ENCODE peak calls at places on chromosome 19, in seven cellular contexts. T is spleen, D is mammary epithelial cell, Y is heart left ventricle, M is fibroblast of villous mesenchyme, V is PC-3, R is A549. C is an unnamed sample.

GRCh38 chr19:11234486-11235075 is 4.8 kb upstream of the ANGPTL8 start:
- DNase-seq in R (no peak), T (no peak), D (no peak), V (peak), M (no peak), Y (no peak), C (no peak)

GRCh38 chr19:47507924-47508553 is 6.8 kb downstream of the NAPA start:
- DNase-seq in V (no peak), R (no peak), M (no peak), T (no peak), D (no peak), Y (no peak), C (no peak)

GRCh38 chr19:13693933-13694332 is 70.4 kb upstream of the MRI1 start:
- DNase-seq in R (no peak), M (no peak), T (no peak), D (no peak), Y (no peak), V (no peak), C (no peak)

GRCh38 chr19:15101479-15102082 is 5.6 kb upstream of the SYDE1 start:
- DNase-seq in Y (no peak), T (no peak), R (peak), M (peak), V (peak), D (peak), C (no peak)

GRCh38 chr19:29694669-29695627 is 20.1 kb downstream of the C19orf12 start:
- DNase-seq in T (peak), R (peak), V (peak), D (peak), M (peak), Y (peak), C (no peak)

GRCh38 chr19:48624067-48624594 is 4.8 kb downstream of the SPHK2 start:
- DNase-seq in D (peak), V (no peak), T (peak), R (peak), M (peak), Y (peak), C (peak)

GRCh38 chr19:42693760-42694350 is 46.4 kb downstream of the PSG3 start:
- DNase-seq in Y (no peak), D (peak), V (peak), M (peak), R (peak), T (no peak), C (no peak)

GRCh38 chr19:51724543-51724942 is 752 bp upstream of the HAS1 start:
- DNase-seq in M (no peak), D (no peak), R (no peak), V (no peak), T (no peak), Y (no peak), C (no peak)

GRCh38 chr19:27805848-27806247 is 1407.1 kb downstream of the UQCRFS1 start:
- DNase-seq in T (peak), R (no peak), D (no peak), M (no peak), V (no peak), Y (no peak), C (no peak)

GRCh38 chr19:48170817-48171347 is 402 bp downstream of the ZSWIM9 start:
- DNase-seq in Y (no peak), R (no peak), V (no peak), T (peak), M (no peak), D (peak), C (no peak)

GRCh38 chr19:45154064-45154827 is 6.5 kb downstream of the NKPD1 start:
- DNase-seq in M (peak), V (peak), R (peak), D (peak), Y (no peak), T (no peak), C (peak)

GRCh38 chr19:3612330-3612729 is 5.7 kb upstream of the TBXA2R start:
- DNase-seq in V (no peak), R (no peak), T (no peak), Y (no peak), D (no peak), M (no peak), C (no peak)

GRCh38 chr19:47168065-47168464 is 37.4 kb downstream of the SAE1 start:
- DNase-seq in V (no peak), D (no peak), T (peak), R (no peak), M (no peak), Y (no peak), C (no peak)

GRCh38 chr19:14952767-14953166 is 11.5 kb downstream of the OR7C2 start:
- DNase-seq in D (no peak), V (no peak), R (no peak), T (no peak), M (no peak), Y (no peak), C (no peak)

GRCh38 chr19:24069907-24070657 is 16.9 kb upstream of the ZNF254 start:
- DNase-seq in M (no peak), T (no peak), Y (no peak), D (peak), V (peak), R (no peak), C (no peak)

GRCh38 chr19:48354332-48354992 is 9.3 kb downstream of the TMEM143 start:
- DNase-seq in V (peak), D (no peak), T (no peak), M (no peak), Y (no peak), R (peak), C (no peak)

GRCh38 chr19:49422407-49423277 is 599 bp downstream of the PTH2 start:
- DNase-seq in R (peak), Y (peak), V (no peak), M (peak), D (peak), T (no peak), C (no peak)

GRCh38 chr19:31249217-31249616 is 100.0 kb downstream of the TSHZ3 start:
- DNase-seq in D (no peak), Y (no peak), V (no peak), T (no peak), M (no peak), R (peak), C (no peak)

GRCh38 chr19:49094505-49095482 is 9.5 kb downstream of the SNRNP70 start:
- DNase-seq in T (no peak), R (no peak), V (no peak), Y (peak), M (no peak), D (no peak), C (no peak)

GRCh38 chr19:3061214-3062161 is 807 bp downstream of the TLE5 start:
- DNase-seq in Y (peak), M (peak), D (no peak), V (no peak), T (peak), R (no peak), C (no peak)

GRCh38 chr19:47036233-47036651 is 12.2 kb downstream of the TMEM160 start:
- DNase-seq in Y (no peak), V (peak), D (no peak), T (peak), M (no peak), R (peak), C (no peak)

GRCh38 chr19:34484328-34484727 is 2.8 kb downstream of the WTIP start:
- DNase-seq in R (no peak), D (no peak), M (no peak), Y (peak), V (no peak), T (peak), C (no peak)

GRCh38 chr19:58407658-58408151 is 744 bp upstream of the ZNF584 start:
- DNase-seq in Y (no peak), D (no peak), V (no peak), R (no peak), M (peak), T (no peak), C (no peak)

GRCh38 chr19:48372904-48373303 is 8.7 kb downstream of the SYNGR4 start:
- DNase-seq in Y (no peak), R (peak), D (peak), T (no peak), V (peak), M (no peak), C (no peak)

GRCh38 chr19:16191216-16191908 is 6.2 kb downstream of the FAM32A start:
- DNase-seq in D (no peak), R (no peak), M (no peak), T (peak), Y (no peak), V (peak), C (no peak)

GRCh38 chr19:604355-604754 is 14.7 kb downstream of the HCN2 start:
- DNase-seq in R (peak), Y (no peak), V (no peak), T (no peak), M (no peak), D (no peak), C (no peak)

DNA sequence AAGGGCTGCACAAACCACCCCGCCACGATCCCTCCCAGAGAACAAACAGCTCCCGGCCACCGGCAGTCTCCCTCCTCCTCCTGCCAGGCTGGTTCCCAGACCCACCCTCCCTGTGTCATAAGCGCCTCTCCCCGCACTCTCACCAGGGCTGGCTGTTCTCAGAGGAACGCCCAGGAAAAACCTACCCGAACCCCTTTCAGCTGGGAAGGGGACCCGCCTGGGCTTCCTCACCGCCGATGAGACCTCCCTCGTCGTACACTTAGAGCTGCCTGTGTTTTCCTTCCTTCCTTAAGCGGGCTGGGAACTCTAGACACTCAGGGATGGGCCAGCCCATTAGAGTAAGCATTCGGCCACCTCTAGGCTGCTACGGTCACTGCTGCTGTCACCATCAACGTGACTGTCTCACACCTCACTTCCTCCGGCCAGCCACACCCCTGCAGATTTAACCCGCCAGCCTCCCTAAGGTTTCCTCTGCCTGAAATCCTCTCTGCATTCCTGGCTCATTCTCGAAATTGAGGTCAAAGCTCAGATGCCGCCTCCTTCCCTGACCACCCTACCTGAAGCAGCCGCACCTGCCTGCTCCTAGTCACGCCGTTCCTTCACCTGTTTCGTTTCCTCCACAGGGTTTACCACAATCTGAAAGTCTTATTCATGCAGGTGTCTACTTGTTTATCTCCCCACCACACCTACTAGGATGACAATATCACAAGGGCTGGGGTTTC is 6.3 kb upstream of the RDH13 start:
- DNase-seq in T (no peak), Y (peak), D (peak), V (peak), M (no peak), R (peak), C (no peak)
- H3K4me3 ChIP-seq in T (no peak), Y (peak), D (peak), V (peak), M (no peak), R (peak), C (no peak)

DNA sequence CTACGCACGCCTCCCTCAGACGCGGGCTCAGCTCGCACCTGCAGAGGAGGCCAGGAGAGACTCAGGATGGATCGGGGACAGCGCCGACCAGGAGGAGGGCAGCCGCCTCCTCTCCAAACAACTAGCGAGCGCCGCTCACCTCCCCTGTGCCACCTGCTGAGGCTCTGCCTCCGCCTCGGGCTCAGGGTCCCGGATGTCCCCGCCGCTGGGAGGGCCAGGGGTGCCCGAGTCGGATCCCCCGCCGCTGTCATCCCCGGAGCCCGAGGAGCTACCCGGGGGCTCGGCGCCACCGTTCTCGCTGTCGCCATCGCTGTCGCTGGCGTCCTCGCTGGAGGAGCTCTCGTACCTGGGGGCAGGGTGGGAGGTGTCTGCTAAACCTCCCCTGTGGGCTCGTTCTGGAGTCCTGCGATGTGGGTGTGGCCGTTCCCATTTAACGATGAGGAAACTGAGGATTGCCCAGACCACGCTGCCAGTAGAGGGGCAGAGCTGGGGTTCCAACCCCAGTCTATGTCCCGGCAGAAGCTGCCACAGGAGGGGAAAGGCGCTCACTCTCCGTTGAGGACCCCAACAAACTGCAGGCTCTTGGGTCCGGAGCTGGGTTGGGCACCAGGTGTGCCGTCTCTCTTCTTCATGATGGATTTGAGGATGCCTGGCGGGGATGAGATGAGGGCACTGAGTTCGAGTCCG is 9.1 kb downstream of the KANK3 start:
- DNase-seq in R (no peak), Y (no peak), V (no peak), T (peak), D (no peak), M (no peak), C (no peak)
- TF ChIP-seq CTCF in R (no peak), Y (no peak), V (no peak), T (no peak), D (no peak), M (no peak), C (no peak)

GRCh38 chr19:4802711-4803110 is 11.2 kb downstream of the FEM1A start:
- DNase-seq in D (no peak), M (no peak), R (no peak), Y (peak), V (no peak), T (no peak), C (no peak)
- H3K4me3 ChIP-seq in D (no peak), M (no peak), R (no peak), Y (no peak), V (no peak), T (no peak), C (no peak)

GRCh38 chr19:56725829-56726424 is 54.4 kb upstream of the ZNF835 start:
- DNase-seq in Y (no peak), V (peak), D (no peak), T (no peak), R (peak), M (peak), C (no peak)
- TF ChIP-seq CTCF in Y (peak), V (peak), D (peak), T (no peak), R (no peak), M (peak), C (no peak)